ENCODE peak calls at places on chromosomes 11 and 22, in four cellular contexts. X is GM12878, Q is HepG2, C is K562. E is an unnamed sample.

GRCh38 chr11:19992162-19992561 is 168.1 kb downstream of the DBX1 start:
- DNase-seq in X (no peak), Q (no peak), C (no peak), E (no peak)

GRCh38 chr11:14446701-14447169 is 52.9 kb downstream of the COPB1 start:
- DNase-seq in X (no peak), Q (no peak), C (no peak), E (no peak)

GRCh38 chr22:19634206-19634536 is 80.1 kb upstream of the SEPTIN5 start:
- DNase-seq in X (no peak), C (no peak), Q (no peak), E (no peak)

GRCh38 chr11:107275632-107276031 is 182.0 kb downstream of the CWF19L2 start:
- DNase-seq in X (no peak), Q (no peak), C (no peak), E (no peak)

GRCh38 chr22:35559354-35560005 is 18.8 kb downstream of the RASD2 start:
- DNase-seq in X (no peak), Q (no peak), C (no peak), E (no peak)

GRCh38 chr11:117910525-117910924 is 18.7 kb downstream of the TMPRSS13 start:
- DNase-seq in X (no peak), C (no peak), Q (no peak), E (peak)

GRCh38 chr22:33515733-33516297 is 404.5 kb downstream of the LARGE1 start:
- DNase-seq in C (no peak), X (no peak), Q (peak), E (no peak)

GRCh38 chr22:30292069-30292970 is 3.0 kb upstream of the CASTOR1 start:
- DNase-seq in Q (no peak), C (no peak), X (no peak), E (no peak)

GRCh38 chr22:19663821-19664325 is 50.4 kb upstream of the SEPTIN5 start:
- DNase-seq in C (peak), Q (no peak), X (no peak), E (peak)

GRCh38 chr11:118162846-118163245 is 10.2 kb upstream of the SCN4B start:
- DNase-seq in X (no peak), C (no peak), Q (no peak), E (no peak)

GRCh38 chr11:8784936-8785335 is 102.3 kb downstream of the RPL27A start:
- DNase-seq in C (no peak), Q (no peak), X (no peak), E (no peak)

GRCh38 chr11:95291946-95292345 is 60.9 kb upstream of the SESN3 start:
- DNase-seq in X (no peak), C (no peak), Q (no peak), E (no peak)

GRCh38 chr11:111631666-111632039 is 29.4 kb downstream of the SIK2 start:
- DNase-seq in C (no peak), X (no peak), Q (peak), E (no peak)

GRCh38 chr11:61334434-61335354 is 1.7 kb downstream of the TKFC start:
- DNase-seq in X (no peak), Q (peak), C (peak), E (no peak)

GRCh38 chr11:44718612-44719390 is 8.0 kb upstream of the TSPAN18 start:
- DNase-seq in Q (no peak), X (no peak), C (no peak), E (no peak)

GRCh38 chr11:25734592-25735211 is 597.2 kb upstream of the ANO3 start:
- DNase-seq in C (no peak), Q (peak), X (no peak), E (peak)

GRCh38 chr11:129146196-129146595 is 45.9 kb downstream of the ARHGAP32 start:
- DNase-seq in X (no peak), Q (no peak), C (no peak), E (no peak)

GRCh38 chr11:117074122-117074521 is 24.1 kb downstream of the SIK3 start:
- DNase-seq in X (no peak), Q (no peak), C (peak), E (no peak)

GRCh38 chr11:10657308-10658271 is 36.0 kb downstream of the IRAG1 start:
- DNase-seq in C (peak), X (peak), Q (no peak), E (peak)

GRCh38 chr22:24486501-24486921 is 8.6 kb upstream of the UPB1 start:
- DNase-seq in C (no peak), X (no peak), Q (peak), E (no peak)

GRCh38 chr22:50459016-50459415 is 15.8 kb downstream of the SBF1 start:
- DNase-seq in X (no peak), C (no peak), Q (no peak), E (no peak)

GRCh38 chr11:126978155-126978554 is 22.4 kb downstream of the KIRREL3 start:
- DNase-seq in Q (no peak), C (no peak), X (no peak), E (peak)

GRCh38 chr11:111302298-111302697 is 4.0 kb downstream of the POU2AF3 start:
- DNase-seq in Q (no peak), X (no peak), C (no peak), E (no peak)

GRCh38 chr22:35987487-35987886 is 41.1 kb downstream of the RBFOX2 start:
- DNase-seq in X (no peak), Q (peak), C (no peak), E (no peak)

GRCh38 chr11:58675344-58676155 is 53.1 kb downstream of the CNTF start:
- DNase-seq in C (peak), Q (peak), X (no peak), E (peak)

GRCh38 chr11:84372366-84372765 is 1086.2 kb upstream of the CCDC90B start:
- DNase-seq in C (no peak), X (no peak), Q (no peak), E (no peak)

GRCh38 chr11:34641981-34642380 is 21.1 kb downstream of the EHF start:
- DNase-seq in C (no peak), X (no peak), Q (no peak), E (no peak)

DNA sequence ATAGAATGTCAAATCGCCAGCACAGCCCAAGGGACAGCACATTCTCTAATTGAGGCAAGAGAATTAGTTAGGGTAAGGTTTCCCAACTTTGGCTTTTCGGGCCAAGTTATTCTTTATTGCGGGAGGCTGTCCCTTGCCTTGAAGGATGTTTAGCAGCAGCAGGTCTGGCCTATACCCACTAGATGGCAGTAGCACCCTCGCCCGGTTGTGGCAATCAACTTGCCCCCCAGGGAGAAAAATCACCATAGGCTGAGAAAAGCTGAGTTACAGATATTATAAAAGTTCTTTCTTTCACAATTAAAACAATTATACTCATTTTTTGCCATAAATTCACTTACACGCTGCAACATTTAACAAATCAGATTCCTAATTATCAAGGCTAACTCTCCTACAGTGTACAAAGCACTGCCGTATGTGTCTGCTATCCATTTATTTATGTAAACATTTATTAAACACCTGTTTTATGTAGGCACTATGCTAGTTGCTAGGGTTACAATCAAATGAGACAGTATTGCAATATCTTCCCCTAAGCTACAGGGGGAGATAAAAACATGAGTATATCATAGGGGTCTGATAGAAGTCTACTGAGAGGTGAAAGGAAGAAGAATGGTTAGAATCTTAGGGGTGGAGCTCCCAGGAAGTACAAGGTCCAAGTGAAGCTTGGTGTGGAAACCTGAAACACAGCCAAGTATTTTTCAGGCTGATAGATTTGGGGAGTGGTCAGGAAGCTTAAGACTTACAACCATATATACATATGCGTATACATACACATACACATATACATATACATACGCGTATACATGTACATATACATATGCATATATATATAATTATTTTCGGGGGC is 452.3 kb downstream of the RAB38 start:
- DNase-seq in X (no peak), Q (peak), C (no peak), E (peak)
- TF ChIP-seq CTCF in X (peak), Q (peak), C (peak), E (peak)

DNA sequence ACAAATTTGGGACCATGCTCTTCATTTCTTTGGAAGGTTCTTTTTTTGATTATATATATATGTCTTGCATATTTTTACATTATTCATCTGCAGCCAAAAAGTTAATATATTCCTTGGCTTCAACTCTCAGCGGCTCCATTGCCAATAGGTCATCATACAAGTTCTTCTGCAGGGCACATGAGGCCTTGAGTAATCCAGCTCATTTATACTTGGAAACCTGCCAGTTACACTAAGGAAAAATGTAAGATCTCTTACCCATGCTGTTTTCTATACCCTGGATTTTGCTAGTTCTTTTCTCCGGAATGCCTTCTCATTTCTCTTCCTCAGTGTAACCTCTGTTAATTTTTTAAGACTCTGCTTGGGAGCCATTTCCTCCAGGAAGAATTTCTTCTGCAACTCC is 182.5 kb downstream of the C11orf87 start:
- DNase-seq in C (no peak), Q (no peak), X (no peak), E (no peak)
- TF ChIP-seq JUNB in C (no peak), Q (no peak), X (no peak), E (no peak)

GRCh38 chr11:65556470-65557279 is 1.5 kb downstream of the LTBP3 start:
- DNase-seq in Q (no peak), C (no peak), X (no peak), E (no peak)

GRCh38 chr11:65558785-65559509 is 788 bp upstream of the LTBP3 start:
- DNase-seq in Q (no peak), X (no peak), C (no peak), E (no peak)

GRCh38 chr11:65559535-65559934 is 1.4 kb upstream of the LTBP3 start:
- DNase-seq in X (no peak), Q (no peak), C (no peak), E (no peak)

GRCh38 chr11:65557280-65558001 is 718 bp downstream of the LTBP3 start:
- DNase-seq in Q (peak), C (no peak), X (no peak), E (no peak)

DNA sequence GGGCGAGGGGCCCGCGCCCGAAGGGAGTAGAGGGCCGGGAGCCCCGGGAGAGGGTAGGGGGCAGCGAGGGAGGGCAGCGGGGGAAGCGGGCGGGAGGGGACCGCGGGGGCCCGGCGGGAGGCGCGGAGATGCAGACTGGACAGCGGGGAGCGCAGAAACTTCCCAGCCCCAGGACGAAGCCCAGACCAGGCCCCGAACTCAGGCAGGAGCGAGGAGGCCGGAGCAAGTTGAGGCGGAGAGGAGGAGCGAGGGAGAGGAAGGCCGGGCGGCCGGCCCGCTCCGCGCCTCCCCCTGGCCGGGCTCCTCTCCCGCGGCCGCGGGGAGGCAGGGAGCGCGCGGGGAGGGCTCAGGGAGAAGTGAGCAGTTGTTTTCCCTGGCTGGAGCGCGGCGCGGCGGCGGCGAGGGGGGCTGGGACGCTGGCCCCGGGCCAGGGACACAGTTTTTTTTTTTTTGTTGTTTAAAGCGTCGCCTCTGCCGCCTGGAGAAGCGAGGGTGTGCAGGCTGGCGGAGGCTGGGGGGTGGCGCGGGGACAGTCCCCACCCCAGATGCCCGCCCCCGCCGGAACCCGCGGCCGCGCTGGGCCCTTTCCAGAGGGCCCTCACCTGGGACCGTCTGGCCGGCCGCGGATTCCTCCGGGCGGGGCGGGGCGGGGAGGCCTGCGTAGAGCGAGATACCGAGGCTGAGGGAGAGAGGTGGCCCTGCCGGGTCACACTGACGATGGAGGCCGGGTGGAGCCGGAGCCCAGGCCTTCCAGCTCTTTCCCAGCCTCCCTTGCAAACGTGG is at the start of gene LTBP3:
- DNase-seq in X (no peak), Q (peak), C (peak), E (peak)
- TF ChIP-seq EZH2 in X (no peak), Q (no peak), C (no peak), E (no peak)

GRCh38 chr11:85823816-85824215 is 12.9 kb upstream of the SYTL2 start:
- DNase-seq in C (no peak), X (no peak), Q (no peak), E (no peak)

GRCh38 chr11:85821636-85822035 is 10.7 kb upstream of the SYTL2 start:
- DNase-seq in Q (no peak), X (no peak), C (no peak), E (no peak)

GRCh38 chr11:85826096-85826855 is 15.3 kb upstream of the SYTL2 start:
- DNase-seq in Q (no peak), X (no peak), C (peak), E (peak)

GRCh38 chr11:85825590-85825989 is 14.6 kb upstream of the SYTL2 start:
- DNase-seq in X (no peak), C (no peak), Q (no peak), E (no peak)

GRCh38 chr11:85822814-85823213 is 11.9 kb upstream of the SYTL2 start:
- DNase-seq in X (no peak), Q (no peak), C (no peak), E (no peak)
- TF ChIP-seq CTCF in X (no peak), Q (no peak), C (no peak), E (no peak)

E was measured in GM23338.